ENCODE peak calls at places on chromosomes 2 and 18, in eight cellular contexts. S is brain microvascular endothelial cell, U is tibial artery, V is psoas muscle, Z is upper lobe of right lung, W is small intestine, T is astrocyte, O is gastrocnemius medialis. F is an unnamed sample.

GRCh38 chr2:12300019-12300602 is 416.6 kb upstream of the TRIB2 start:
- DNase-seq in Z (no peak), T (peak; percentile 56), U (no peak), O (no peak), S (no peak), W (no peak), V (no peak), F (no peak)

GRCh38 chr2:218406949-218407703 is 7.5 kb downstream of the CTDSP1 start:
- DNase-seq in W (peak; percentile 94), Z (peak; percentile 87), O (peak; percentile 71), V (peak; percentile 72), S (peak; percentile 27), T (peak; percentile 49), U (peak; percentile 73), F (no peak)

GRCh38 chr18:44592639-44593038 is 88.0 kb upstream of the SETBP1 start:
- DNase-seq in O (no peak), T (peak; percentile 77), Z (no peak), W (no peak), U (no peak), V (no peak), S (peak; percentile 43), F (peak; percentile 67)

GRCh38 chr2:16294791-16295190 is 354.4 kb downstream of the MYCN start:
- DNase-seq in S (no peak), W (no peak), T (no peak), Z (no peak), V (no peak), O (no peak), U (no peak), F (no peak)

GRCh38 chr2:100748673-100749072 is 71.3 kb upstream of the NPAS2 start:
- DNase-seq in V (no peak), T (no peak), U (no peak), W (no peak), Z (no peak), S (no peak), O (no peak), F (no peak)

GRCh38 chr2:174078275-174078674 is 113.1 kb upstream of the SP3 start:
- DNase-seq in T (no peak), S (no peak), W (no peak), Z (no peak), O (no peak), U (no peak), V (no peak), F (no peak)

GRCh38 chr2:9779572-9780264 is 63.6 kb upstream of the TAF1B start:
- DNase-seq in O (peak; percentile 10), Z (no peak), U (no peak), W (no peak), S (no peak), T (no peak), V (no peak), F (no peak)

GRCh38 chr2:241620419-241620769 is 16.6 kb downstream of the THAP4 start:
- DNase-seq in S (peak; percentile 39), U (no peak), Z (no peak), T (peak; percentile 29), W (no peak), V (no peak), O (no peak), F (no peak)

GRCh38 chr2:237062585-237062984 is 23.1 kb upstream of the COPS8 start:
- DNase-seq in T (peak; percentile 30), V (no peak), Z (no peak), U (no peak), O (no peak), S (no peak), W (no peak), F (peak; percentile 58)

GRCh38 chr2:41706261-41706660 is 341.6 kb upstream of the PKDCC start:
- DNase-seq in T (no peak), U (no peak), V (no peak), W (no peak), S (no peak), Z (no peak), O (no peak), F (no peak)

GRCh38 chr2:217851191-217852020 is 151.4 kb downstream of the TNS1 start:
- DNase-seq in S (peak; percentile 18), V (peak; percentile 63), W (no peak), O (peak; percentile 84), U (peak; percentile 88), T (peak; percentile 70), Z (no peak), F (peak; percentile 86)

GRCh38 chr2:80896576-80896975 is 592.0 kb upstream of the LRRTM1 start:
- DNase-seq in T (no peak), V (no peak), O (no peak), W (no peak), U (no peak), Z (no peak), S (no peak), F (no peak)

GRCh38 chr18:77132369-77133050 is at the start of gene MBP:
- DNase-seq in V (peak; percentile 60), W (peak; percentile 86), U (no peak), O (peak; percentile 79), S (no peak), T (no peak), Z (peak; percentile 94), F (no peak)

GRCh38 chr2:236505648-236506047 is 64.0 kb upstream of the ACKR3 start:
- DNase-seq in S (no peak), T (no peak), V (no peak), W (no peak), Z (no peak), O (no peak), U (no peak), F (no peak)

GRCh38 chr18:44552706-44553105 is 128.0 kb upstream of the SETBP1 start:
- DNase-seq in S (no peak), O (no peak), U (no peak), T (no peak), W (no peak), Z (no peak), V (no peak), F (no peak)

GRCh38 chr2:42969231-42970150 is 177.1 kb upstream of the HAAO start:
- DNase-seq in T (peak; percentile 91), Z (no peak), S (peak; percentile 87), V (peak; percentile 59), W (no peak), U (no peak), O (no peak), F (peak; percentile 61)

GRCh38 chr2:62643100-62643471 is 62.4 kb upstream of the EHBP1 start:
- DNase-seq in S (no peak), W (no peak), V (no peak), T (no peak), Z (no peak), O (no peak), U (no peak), F (no peak)

GRCh38 chr18:47115205-47115604 is 35.1 kb downstream of the HDHD2 start:
- DNase-seq in T (no peak), S (no peak), W (no peak), O (no peak), V (no peak), U (no peak), Z (no peak), F (no peak)
- H3K36me3 ChIP-seq in T (peaks cover 8% of the 10 kb centered on the region), S (peaks cover 9% of the 10 kb centered on the region), W (peaks cover 13% of the 10 kb centered on the region), O (peaks cover 39% of the 10 kb centered on the region), V (peaks cover 5% of the 10 kb centered on the region), U (peaks cover 73% of the 10 kb centered on the region), Z (peaks cover 52% of the 10 kb centered on the region), F (peaks cover 40% of the 10 kb centered on the region)

GRCh38 chr2:160331258-160332025 is 131.4 kb upstream of the ITGB6 start:
- DNase-seq in V (no peak), T (no peak), S (no peak), Z (no peak), O (no peak), W (no peak), U (no peak), F (no peak)
- H3K4me3 ChIP-seq in V (no peak overlapping the region), T (no peak overlapping the region), S (no peak overlapping the region), Z (no peak overlapping the region), O (no peak overlapping the region), W (no peak overlapping the region), U (no peak overlapping the region), F (no peak overlapping the region)

GRCh38 chr2:84515788-84516187 is 510 bp upstream of the DNAH6 start:
- DNase-seq in S (no peak), T (no peak), O (no peak), Z (no peak), U (no peak), V (no peak), W (no peak), F (no peak)
- H3K27ac ChIP-seq in S (no peak overlapping the region), T (no peak overlapping the region), O (no peak overlapping the region), Z (peak overlapping the region; percentile 26), U (no peak overlapping the region), V (no peak overlapping the region), W (no peak overlapping the region), F (peak overlapping the region; percentile 23)

DNA sequence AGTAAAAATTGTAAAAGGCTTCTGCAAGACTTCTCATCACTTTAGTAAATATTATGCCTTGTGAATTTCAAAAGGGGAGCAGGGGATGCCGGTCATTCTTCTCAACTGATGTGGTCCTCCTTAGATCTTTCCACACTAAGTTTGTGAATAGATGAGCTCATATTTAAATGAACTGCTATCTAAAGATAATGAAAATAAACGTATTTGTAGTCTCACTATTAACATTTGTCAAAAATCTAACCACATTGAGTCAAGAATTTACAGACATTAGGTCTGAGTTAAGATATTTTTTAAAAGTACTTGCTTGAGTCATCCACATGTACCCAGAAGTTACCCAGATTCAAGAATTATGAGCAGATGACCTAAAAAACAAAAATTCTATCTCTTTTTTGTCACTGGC is 6.5 kb downstream of the PRPF40A start:
- DNase-seq in U (no peak), S (no peak), V (no peak), O (no peak), T (peak; percentile 74), W (no peak), Z (no peak), F (peak; percentile 46)
- H3K36me3 ChIP-seq in U (peaks cover 26% of the 10 kb centered on the region), S (peaks cover 10% of the 10 kb centered on the region), V (no peaks in the 10 kb centered on the region), O (no peaks in the 10 kb centered on the region), T (peaks cover 33% of the 10 kb centered on the region), W (peaks cover 12% of the 10 kb centered on the region), Z (peaks cover 38% of the 10 kb centered on the region), F (peaks cover 81% of the 10 kb centered on the region)

GRCh38 chr2:128797533-128797932 is 478.9 kb upstream of the HS6ST1 start:
- DNase-seq in Z (peak; percentile 13), S (no peak), W (no peak), V (no peak), O (no peak), U (peak; percentile 6), T (no peak), F (no peak)

GRCh38 chr2:128796321-128796720 is 477.7 kb upstream of the HS6ST1 start:
- DNase-seq in O (no peak), S (no peak), T (no peak), U (peak; percentile 1), V (no peak), W (no peak), Z (no peak), F (no peak)

GRCh38 chr2:128797937-128798336 is 479.3 kb upstream of the HS6ST1 start:
- DNase-seq in W (no peak), S (no peak), V (no peak), Z (peak; percentile 27), O (peak; percentile 40), U (peak; percentile 3), T (no peak), F (no peak)

GRCh38 chr2:128798502-128799283 is 480.0 kb upstream of the HS6ST1 start:
- DNase-seq in T (no peak), U (peak; percentile 11), O (peak; percentile 77), V (no peak), S (no peak), W (no peak), Z (peak; percentile 25), F (no peak)

GRCh38 chr2:128797092-128797491 is 478.4 kb upstream of the HS6ST1 start:
- DNase-seq in Z (no peak), U (peak; percentile 0), V (no peak), S (no peak), O (no peak), W (no peak), T (no peak), F (no peak)
- H3K4me3 ChIP-seq in Z (no peak overlapping the region), U (no peak overlapping the region), V (no peak overlapping the region), S (no peak overlapping the region), O (no peak overlapping the region), W (no peak overlapping the region), T (no peak overlapping the region), F (no peak overlapping the region)

GRCh38 chr2:202592580-202592979 is 42.2 kb upstream of the FAM117B start:
- DNase-seq in S (no peak), W (no peak), Z (no peak), V (no peak), T (peak; percentile 36), U (no peak), O (no peak), F (no peak)
- H3K27ac ChIP-seq in S (no peak overlapping the region), W (no peak overlapping the region), Z (no peak overlapping the region), V (no peak overlapping the region), T (no peak overlapping the region), U (no peak overlapping the region), O (no peak overlapping the region), F (no peak overlapping the region)